ENCODE peak calls at places on chromosomes 6 and 20, in eight cellular contexts. X, T, J, Z, N, K, Y and E are unnamed samples.

GRCh38 chr6:119353696-119354095 is 4.1 kb upstream of the MAN1A1 start:
- DNase-seq in X (no peak), T (no peak), J (no peak), Z (no peak), N (no peak), K (no peak), Y (no peak), E (no peak)

GRCh38 chr6:44126320-44127149 is 717 bp downstream of the MRPL14 start:
- DNase-seq in X (peak; percentile 51), T (peak; percentile 40), J (no peak), Z (peak; percentile 89), N (peak; percentile 80), K (peak; percentile 45), Y (peak; percentile 68), E (peak; percentile 61)

GRCh38 chr6:169048806-169049205 is 204.8 kb downstream of the THBS2 start:
- DNase-seq in X (no peak), T (no peak), J (no peak), Z (no peak), N (no peak), K (no peak), Y (no peak), E (no peak)

GRCh38 chr6:6966127-6966526 is 141.6 kb upstream of the RREB1 start:
- DNase-seq in X (no peak), T (no peak), J (no peak), Z (no peak), N (no peak), K (no peak), Y (no peak), E (no peak)

GRCh38 chr6:107105511-107106116 is 9.7 kb downstream of the BEND3 start:
- DNase-seq in X (no peak), T (no peak), J (no peak), Z (no peak), N (no peak), K (no peak), Y (no peak), E (no peak)

GRCh38 chr6:15473741-15474161 is 189.1 kb downstream of the DTNBP1 start:
- DNase-seq in X (peak; percentile 64), T (no peak), J (no peak), Z (no peak), N (no peak), K (no peak), Y (peak; percentile 43), E (no peak)

GRCh38 chr6:154242617-154243357 is 113.8 kb downstream of the IPCEF1 start:
- DNase-seq in X (no peak), T (no peak), J (no peak), Z (no peak), N (no peak), K (no peak), Y (no peak), E (no peak)

GRCh38 chr6:28213213-28213523 is 11.9 kb upstream of the ZSCAN9 start:
- DNase-seq in X (no peak), T (no peak), J (no peak), Z (no peak), N (no peak), K (no peak), Y (no peak), E (no peak)

GRCh38 chr6:36610576-36611336 is 16.6 kb downstream of the SRSF3 start:
- DNase-seq in X (no peak), T (no peak), J (peak; percentile 43), Z (no peak), N (no peak), K (no peak), Y (no peak), E (no peak)

GRCh38 chr6:79802657-79803310 is 144.6 kb downstream of the ELOVL4 start:
- DNase-seq in X (no peak), T (no peak), J (no peak), Z (no peak), N (no peak), K (no peak), Y (no peak), E (no peak)

GRCh38 chr6:30206799-30207618 is 6.2 kb downstream of the TRIM26 start:
- DNase-seq in X (no peak), T (peak; percentile 47), J (no peak), Z (no peak), N (peak; percentile 59), K (no peak), Y (no peak), E (no peak)

GRCh38 chr20:18916886-18917785 is 103.6 kb downstream of the SCP2D1 start:
- DNase-seq in X (no peak), T (no peak), J (no peak), Z (no peak), N (no peak), K (no peak), Y (peak; percentile 8), E (no peak)

GRCh38 chr6:129699661-129700060 is 10.3 kb downstream of the ARHGAP18 start:
- DNase-seq in X (no peak), T (no peak), J (no peak), Z (no peak), N (no peak), K (no peak), Y (no peak), E (no peak)

GRCh38 chr6:105363100-105363754 is 39.7 kb downstream of the PREP start:
- DNase-seq in X (peak; percentile 27), T (no peak), J (no peak), Z (no peak), N (no peak), K (no peak), Y (no peak), E (no peak)

GRCh38 chr6:106444777-106445507 is 84.4 kb downstream of the CRYBG1 start:
- DNase-seq in X (peak; percentile 30), T (peak; percentile 47), J (no peak), Z (no peak), N (no peak), K (no peak), Y (peak; percentile 56), E (peak; percentile 12)

GRCh38 chr6:37308084-37308817 is 45.5 kb upstream of the RNF8 start:
- DNase-seq in X (no peak), T (peak; percentile 34), J (no peak), Z (no peak), N (no peak), K (no peak), Y (no peak), E (no peak)

GRCh38 chr6:31574106-31575061 is 981 bp upstream of the TNF start:
- DNase-seq in X (no peak), T (no peak), J (no peak), Z (peak; percentile 78), N (no peak), K (no peak), Y (no peak), E (no peak)

GRCh38 chr6:13813621-13814175 is 659 bp downstream of the MCUR1 start:
- DNase-seq in X (no peak), T (peak; percentile 45), J (peak; percentile 86), Z (no peak), N (peak; percentile 88), K (no peak), Y (peak; percentile 79), E (no peak)

GRCh38 chr20:3719046-3719445 is 6.6 kb upstream of the SIGLEC1 start:
- DNase-seq in X (no peak), T (no peak), J (no peak), Z (no peak), N (no peak), K (no peak), Y (no peak), E (no peak)

GRCh38 chr20:16445482-16445881 is 127.8 kb downstream of the KIF16B start:
- DNase-seq in X (no peak), T (no peak), J (no peak), Z (no peak), N (no peak), K (no peak), Y (no peak), E (no peak)

GRCh38 chr6:135379647-135380046 is 117.9 kb downstream of the AHI1 start:
- DNase-seq in X (no peak), T (no peak), J (no peak), Z (no peak), N (no peak), K (no peak), Y (no peak), E (no peak)

GRCh38 chr6:170178266-170178560 is 112.7 kb downstream of the DLL1 start:
- DNase-seq in X (no peak), T (no peak), J (peak; percentile 41), Z (no peak), N (no peak), K (no peak), Y (no peak), E (no peak)

GRCh38 chr6:100186552-100186951 is 192.5 kb upstream of the MCHR2 start:
- DNase-seq in X (no peak), T (no peak), J (no peak), Z (no peak), N (no peak), K (no peak), Y (peak; percentile 54), E (no peak)

GRCh38 chr20:9068232-9068781 is 580 bp upstream of the PLCB4 start:
- DNase-seq in X (no peak), T (peak; percentile 40), J (peak; percentile 74), Z (no peak), N (peak; percentile 88), K (no peak), Y (peak; percentile 30), E (no peak)

GRCh38 chr6:110529355-110529754 is 52.9 kb upstream of the SLC22A16 start:
- DNase-seq in X (no peak), T (no peak), J (no peak), Z (no peak), N (no peak), K (no peak), Y (peak; percentile 86), E (no peak)

GRCh38 chr6:86938814-86939213 is 1.5 kb downstream of the HTR1E start:
- DNase-seq in X (no peak), T (no peak), J (no peak), Z (no peak), N (no peak), K (no peak), Y (no peak), E (no peak)

GRCh38 chr20:48634641-48635040 is 193.2 kb downstream of the PREX1 start:
- DNase-seq in X (no peak), T (no peak), J (no peak), Z (no peak), N (no peak), K (no peak), Y (no peak), E (no peak)

GRCh38 chr6:89602136-89602535 is 36.4 kb downstream of the LYRM2 start:
- DNase-seq in X (no peak), T (no peak), J (no peak), Z (no peak), N (no peak), K (no peak), Y (no peak), E (no peak)

GRCh38 chr6:73043446-73043845 is 181.8 kb downstream of the KHDC1L start:
- DNase-seq in X (no peak), T (no peak), J (no peak), Z (no peak), N (no peak), K (no peak), Y (no peak), E (no peak)

GRCh38 chr6:138818496-138819194 is 22.8 kb downstream of the ECT2L start:
- DNase-seq in X (no peak), T (no peak), J (no peak), Z (peak; percentile 38), N (no peak), K (no peak), Y (no peak), E (no peak)

GRCh38 chr20:54221996-54222890 is 14.4 kb downstream of the PFDN4 start:
- DNase-seq in X (no peak), T (peak; percentile 21), J (no peak), Z (no peak), N (no peak), K (no peak), Y (no peak), E (no peak)

GRCh38 chr6:21241231-21242130 is 352.1 kb upstream of the SOX4 start:
- DNase-seq in X (no peak), T (no peak), J (no peak), Z (no peak), N (no peak), K (no peak), Y (no peak), E (no peak)

GRCh38 chr20:60334936-60335335 is 376.7 kb downstream of the CDH26 start:
- DNase-seq in X (no peak), T (no peak), J (no peak), Z (no peak), N (no peak), K (no peak), Y (no peak), E (no peak)